ENCODE peak calls at places on chromosomes 13 and 19, in seven cellular contexts. P, M, X, G, V, I and O are unnamed samples.

GRCh38 chr19:954672-955494 is 29.0 kb downstream of the ARID3A start:
- DNase-seq in P (no peak), M (no peak), I (no peak), G (no peak), X (no peak), V (no peak), O (no peak)

GRCh38 chr19:56096665-56097064 is 24.4 kb downstream of the ZNF787 start:
- DNase-seq in G (no peak), P (no peak), V (no peak), X (no peak), M (no peak), I (no peak), O (no peak)

GRCh38 chr13:26558074-26558805 is 757 bp downstream of the WASF3 start:
- DNase-seq in X (peak; percentile 24), G (no peak), M (peak; percentile 16), I (no peak), V (no peak), P (no peak), O (no peak)

GRCh38 chr13:110421061-110421460 is 114.0 kb downstream of the COL4A2 start:
- DNase-seq in G (no peak), M (no peak), X (no peak), V (no peak), P (no peak), I (no peak), O (no peak)

GRCh38 chr13:49315036-49315565 is 67.4 kb downstream of the CDADC1 start:
- DNase-seq in X (no peak), I (no peak), P (no peak), V (no peak), G (no peak), M (no peak), O (no peak)

GRCh38 chr19:44552324-44552723 is 22.8 kb upstream of the CEACAM20 start:
- DNase-seq in P (no peak), M (peak; percentile 62), V (peak; percentile 6), I (peak; percentile 50), G (no peak), X (no peak), O (no peak)

GRCh38 chr19:6233827-6234511 is 45.8 kb downstream of the MLLT1 start:
- DNase-seq in M (no peak), G (no peak), X (no peak), V (no peak), I (no peak), P (no peak), O (no peak)

GRCh38 chr19:43501661-43502418 is 2.7 kb downstream of the PHLDB3 start:
- DNase-seq in X (no peak), V (no peak), G (no peak), M (no peak), P (no peak), I (no peak), O (no peak)

GRCh38 chr13:48709213-48709612 is 55.5 kb downstream of the CYSLTR2 start:
- DNase-seq in G (no peak), V (peak; percentile 46), X (no peak), M (no peak), I (no peak), P (no peak), O (no peak)

GRCh38 chr13:21242236-21242635 is 65.8 kb downstream of the MRPL57 start:
- DNase-seq in M (peak; percentile 29), X (no peak), V (no peak), P (no peak), I (no peak), G (no peak), O (no peak)

GRCh38 chr13:49023441-49023840 is 47.7 kb downstream of the FNDC3A start:
- DNase-seq in I (no peak), G (no peak), M (no peak), X (no peak), P (peak; percentile 32), V (peak; percentile 10), O (no peak)

GRCh38 chr19:30226464-30227070 is 145.6 kb upstream of the ZNF536 start:
- DNase-seq in I (no peak), X (peak; percentile 75), V (no peak), P (no peak), G (no peak), M (peak; percentile 33), O (no peak)

GRCh38 chr13:40563350-40564125 is 102.9 kb downstream of the FOXO1 start:
- DNase-seq in X (peak; percentile 72), I (no peak), M (no peak), G (no peak), P (no peak), V (no peak), O (no peak)

GRCh38 chr19:44848805-44849457 is 2.8 kb downstream of the NECTIN2 start:
- DNase-seq in X (no peak), V (no peak), G (no peak), M (peak; percentile 9), P (no peak), I (no peak), O (no peak)

GRCh38 chr13:68078874-68079273 is 848.7 kb upstream of the PCDH9 start:
- DNase-seq in V (no peak), M (no peak), X (no peak), P (no peak), I (no peak), G (no peak), O (no peak)

GRCh38 chr13:65855276-65855675 is 1374.9 kb downstream of the PCDH9 start:
- DNase-seq in P (no peak), M (no peak), V (no peak), G (no peak), I (no peak), X (peak; percentile 60), O (no peak)

GRCh38 chr19:48752511-48753365 is at the start of gene FUT1:
- DNase-seq in G (peak; percentile 24), X (no peak), I (peak; percentile 95), P (no peak), V (peak; percentile 60), M (no peak), O (no peak)

GRCh38 chr13:27578121-27579030 is 42.0 kb downstream of the LNX2 start:
- DNase-seq in G (no peak), M (no peak), P (no peak), X (no peak), I (no peak), V (peak; percentile 81), O (no peak)

GRCh38 chr19:55088543-55089265 is 13.0 kb downstream of the EPS8L1 start:
- DNase-seq in M (peak; percentile 97), V (no peak), P (peak; percentile 13), I (peak; percentile 35), G (peak; percentile 64), X (peak; percentile 80), O (no peak)

GRCh38 chr13:49395416-49396277 is 48.2 kb downstream of the CAB39L start:
- DNase-seq in M (no peak), I (no peak), G (no peak), P (no peak), X (no peak), V (no peak), O (no peak)

GRCh38 chr13:50592412-50593145 is 250.9 kb downstream of the DLEU7 start:
- DNase-seq in V (peak; percentile 41), M (no peak), P (no peak), I (peak; percentile 64), X (no peak), G (no peak), O (peak; percentile 31)

GRCh38 chr13:20356437-20356836 is 124.3 kb upstream of the GJB6 start:
- DNase-seq in G (no peak), V (no peak), I (no peak), P (no peak), M (no peak), X (no peak), O (no peak)

GRCh38 chr13:76016799-76017198 is 380.7 kb downstream of the LMO7 start:
- DNase-seq in V (no peak), G (no peak), P (no peak), M (no peak), X (peak; percentile 21), I (no peak), O (no peak)

GRCh38 chr13:25046274-25046984 is 49.5 kb upstream of the PABPC3 start:
- DNase-seq in I (no peak), M (peak; percentile 19), X (peak; percentile 36), V (no peak), P (no peak), G (no peak), O (no peak)

GRCh38 chr13:98475521-98475920 is 101.4 kb downstream of the STK24 start:
- DNase-seq in P (no peak), M (peak; percentile 50), V (no peak), G (no peak), I (no peak), X (no peak), O (no peak)

GRCh38 chr19:18368504-18369222 is 17.3 kb upstream of the GDF15 start:
- DNase-seq in M (peak; percentile 29), I (peak; percentile 23), X (no peak), P (no peak), G (no peak), V (no peak), O (no peak)

GRCh38 chr13:111901301-111901905 is 165.5 kb upstream of the SOX1 start:
- DNase-seq in V (no peak), M (no peak), I (no peak), G (no peak), P (no peak), X (peak; percentile 15), O (no peak)

GRCh38 chr13:32638739-32639138 is 52.5 kb downstream of the PDS5B start:
- DNase-seq in M (no peak), G (no peak), X (no peak), P (no peak), V (no peak), I (no peak), O (no peak)

GRCh38 chr19:55113570-55114039 is 3.8 kb downstream of the PPP1R12C start:
- DNase-seq in M (peak; percentile 65), V (no peak), G (no peak), I (no peak), P (peak; percentile 84), X (peak; percentile 75), O (peak; percentile 75)

GRCh38 chr13:107211073-107211472 is 643.1 kb upstream of the ARGLU1 start:
- DNase-seq in P (peak; percentile 88), I (peak; percentile 70), X (peak; percentile 89), G (no peak), V (peak; percentile 33), M (peak; percentile 79), O (peak; percentile 68)

GRCh38 chr13:32200741-32201140 is 114.4 kb downstream of the ZAR1L start:
- DNase-seq in M (no peak), X (no peak), I (no peak), G (no peak), P (no peak), V (no peak), O (no peak)

GRCh38 chr13:25114220-25114619 is 18.3 kb downstream of the PABPC3 start:
- DNase-seq in X (peak; percentile 94), P (peak; percentile 50), G (peak; percentile 14), V (peak; percentile 27), I (peak; percentile 60), M (peak; percentile 78), O (peak; percentile 30)